ENCODE peak calls at places on chromosomes 7 and 10, in four cellular contexts. J is GM12878, Z is K562, M is HepG2. U is an unnamed sample.

GRCh38 chr10:113681533-113682470 is 2.1 kb downstream of the CASP7 start:
- DNase-seq in M (no peak), J (peak; percentile 77), Z (no peak), U (no peak)

GRCh38 chr10:46285966-46286620 is 704 bp upstream of the ANTXRL start:
- DNase-seq in J (no peak), M (no peak), Z (no peak), U (no peak)

GRCh38 chr10:129546106-129546505 is 79.1 kb downstream of the MGMT start:
- DNase-seq in J (no peak), Z (no peak), M (no peak), U (no peak)

GRCh38 chr7:78542551-78542950 is 744.0 kb downstream of the PHTF2 start:
- DNase-seq in J (no peak), M (no peak), Z (no peak), U (no peak)

GRCh38 chr7:137717811-137718271 is 128.9 kb downstream of the DGKI start:
- DNase-seq in J (peak; percentile 3), M (no peak), Z (no peak), U (peak; percentile 25)

GRCh38 chr7:157739650-157740049 is 402.8 kb downstream of the DNAJB6 start:
- DNase-seq in J (no peak), Z (no peak), M (no peak), U (no peak)

GRCh38 chr10:59177031-59177861 is 803 bp downstream of the PHYHIPL start:
- DNase-seq in J (no peak), M (peak; percentile 80), Z (no peak), U (no peak)

GRCh38 chr10:107865691-107866090 is 701.2 kb upstream of the SORCS1 start:
- DNase-seq in Z (no peak), J (no peak), M (no peak), U (no peak)

GRCh38 chr10:88800152-88801125 is 2.1 kb upstream of the LIPM start:
- DNase-seq in M (no peak), Z (no peak), J (no peak), U (no peak)

GRCh38 chr7:140923358-140924006 is 1.2 kb downstream of the BRAF start:
- DNase-seq in M (no peak), Z (peak; percentile 41), J (no peak), U (no peak)

GRCh38 chr10:121668336-121669009 is 70.2 kb upstream of the FGFR2 start:
- DNase-seq in J (no peak), M (no peak), Z (no peak), U (peak; percentile 69)

GRCh38 chr7:129713544-129713943 is 102.0 kb downstream of the NRF1 start:
- DNase-seq in Z (peak; percentile 38), J (no peak), M (no peak), U (no peak)

GRCh38 chr10:114359041-114359952 is 45.0 kb downstream of the AFAP1L2 start:
- DNase-seq in J (no peak), Z (no peak), M (no peak), U (no peak)

GRCh38 chr7:33757563-33758165 is 147.7 kb upstream of the BMPER start:
- DNase-seq in J (no peak), M (peak; percentile 16), Z (peak; percentile 22), U (no peak)

GRCh38 chr10:34723746-34724145 is 91.3 kb downstream of the PARD3 start:
- DNase-seq in M (peak; percentile 42), J (no peak), Z (no peak), U (peak; percentile 40)

GRCh38 chr10:131131726-131132561 is 179.6 kb downstream of the TCERG1L start:
- DNase-seq in M (no peak), J (no peak), Z (no peak), U (no peak)

GRCh38 chr7:90540406-90540805 is 55.7 kb upstream of the CDK14 start:
- DNase-seq in M (no peak), Z (no peak), J (no peak), U (no peak)

GRCh38 chr7:140456627-140457051 is 22.7 kb downstream of the MKRN1 start:
- DNase-seq in M (peak; percentile 8), J (no peak), Z (no peak), U (no peak)

GRCh38 chr10:17445400-17445998 is 8.9 kb downstream of the ST8SIA6 start:
- DNase-seq in M (no peak), Z (no peak), J (no peak), U (no peak)

GRCh38 chr7:42869131-42870020 is 42.5 kb downstream of the C7orf25 start:
- DNase-seq in M (no peak), J (peak; percentile 78), Z (peak; percentile 24), U (no peak)

GRCh38 chr7:149750122-149750845 is 23.1 kb downstream of the ZNF467 start:
- DNase-seq in M (no peak), J (no peak), Z (no peak), U (no peak)

GRCh38 chr7:1019255-1019785 is 25.0 kb upstream of the GPR146 start:
- DNase-seq in M (no peak), J (no peak), Z (no peak), U (no peak)

GRCh38 chr7:46059308-46060020 is 138.4 kb upstream of the IGFBP3 start:
- DNase-seq in Z (no peak), M (no peak), J (no peak), U (no peak)

GRCh38 chr7:157276731-157277562 is 59.9 kb upstream of the DNAJB6 start:
- DNase-seq in M (no peak), Z (peak; percentile 32), J (no peak), U (peak; percentile 46)

GRCh38 chr10:76774987-76775603 is 862.5 kb downstream of the KCNMA1 start:
- DNase-seq in Z (no peak), J (no peak), M (no peak), U (no peak)

GRCh38 chr7:12389089-12389700 is 14.5 kb downstream of the VWDE start:
- DNase-seq in J (no peak), Z (peak; percentile 37), M (peak; percentile 59), U (no peak)

GRCh38 chr10:12041766-12042408 is 722 bp downstream of the UPF2 start:
- DNase-seq in J (no peak), M (peak; percentile 33), Z (peak; percentile 22), U (no peak)

GRCh38 chr7:114865564-114865963 is 56.3 kb upstream of the MDFIC start:
- DNase-seq in J (peak; percentile 25), M (peak; percentile 8), Z (no peak), U (peak; percentile 55)

GRCh38 chr10:14605231-14605925 is 169.3 kb downstream of the FAM107B start:
- DNase-seq in J (peak; percentile 87), Z (no peak), M (peak; percentile 44), U (no peak)

GRCh38 chr7:74514131-74514591 is 60.5 kb downstream of the GTF2IRD1 start:
- DNase-seq in J (no peak), Z (no peak), M (no peak), U (no peak)

GRCh38 chr7:1616741-1617140 is 46.9 kb upstream of the PSMG3 start:
- DNase-seq in M (no peak), J (no peak), Z (no peak), U (no peak)

GRCh38 chr7:8719102-8719501 is 285.7 kb downstream of the NXPH1 start:
- DNase-seq in Z (no peak), J (no peak), M (no peak), U (no peak)

GRCh38 chr7:80134536-80135305 is at the start of gene GNAI1:
- DNase-seq in Z (no peak), J (no peak), M (peak; percentile 27), U (peak; percentile 21)

GRCh38 chr10:100327701-100328009 is 2.4 kb downstream of the PKD2L1 start:
- DNase-seq in Z (no peak), J (no peak), M (no peak), U (no peak)

GRCh38 chr10:74255800-74256422 is 104.9 kb downstream of the ADK start:
- DNase-seq in M (no peak), J (no peak), Z (no peak), U (no peak)

GRCh38 chr10:45627412-45628048 is 45.0 kb downstream of the ZFAND4 start:
- DNase-seq in M (no peak), J (no peak), Z (no peak), U (no peak)

DNA sequence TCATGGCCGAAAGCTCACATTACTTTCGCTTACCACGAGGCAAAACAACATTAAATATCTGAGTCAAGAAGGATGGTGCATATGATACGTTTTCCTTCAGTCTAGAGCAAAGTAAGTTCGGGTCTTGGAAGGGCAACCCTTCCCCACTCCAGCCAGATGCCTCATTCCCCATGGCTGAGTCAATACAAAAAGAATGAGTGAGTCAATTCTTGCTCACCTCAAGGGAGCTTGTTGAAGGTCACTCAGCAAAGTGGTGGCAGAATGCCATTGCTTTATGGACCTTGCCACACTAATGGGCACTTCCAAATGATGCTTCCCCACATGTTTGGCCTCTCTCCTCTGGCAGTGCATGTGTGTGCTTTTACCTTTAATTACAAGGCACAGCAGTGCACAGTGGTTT is 296.4 kb downstream of the SORCS3 start:
- DNase-seq in J (no peak), Z (no peak), M (peak; percentile 7), U (no peak)
- TF ChIP-seq ATF2 in J (no peak), Z (no peak), M (no peak), U (no peak)

DNA sequence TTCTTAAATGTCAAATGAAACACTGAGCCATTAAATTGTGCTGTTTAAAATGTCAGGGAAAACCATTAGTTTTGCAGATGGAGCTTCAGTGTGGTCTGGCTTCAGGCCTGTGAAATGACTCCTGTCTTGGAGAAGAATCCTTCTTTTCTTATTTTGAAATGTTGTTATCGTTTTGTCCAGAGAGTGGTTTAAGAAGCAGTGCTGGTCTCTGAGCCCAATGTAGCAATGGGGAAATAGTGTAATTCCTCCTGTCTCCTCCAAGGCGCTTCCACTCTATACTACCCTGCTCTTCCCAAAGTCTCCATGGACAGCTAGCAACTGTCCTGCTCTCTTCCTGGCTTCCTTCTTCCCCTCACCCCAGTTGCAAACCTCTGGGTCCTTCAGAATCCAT is 177.6 kb downstream of the REEP3 start:
- DNase-seq in M (no peak), J (no peak), Z (no peak), U (no peak)
- H3K27ac ChIP-seq in M (no peak overlapping the region), J (no peak overlapping the region), Z (no peak overlapping the region), U (no peak overlapping the region)

GRCh38 chr7:29795696-29796095 is 10.6 kb upstream of the WIPF3 start:
- DNase-seq in M (no peak), Z (no peak), J (no peak), U (no peak)

GRCh38 chr7:29797112-29797944 is 9.0 kb upstream of the WIPF3 start:
- DNase-seq in Z (no peak), J (no peak), M (no peak), U (no peak)

GRCh38 chr7:29796181-29796580 is 10.1 kb upstream of the WIPF3 start:
- DNase-seq in M (no peak), J (no peak), Z (no peak), U (no peak)

GRCh38 chr7:29793507-29793906 is 12.8 kb upstream of the WIPF3 start:
- DNase-seq in Z (peak; percentile 74), J (no peak), M (no peak), U (no peak)

GRCh38 chr7:29794959-29795629 is 11.2 kb upstream of the WIPF3 start:
- DNase-seq in M (no peak), Z (no peak), J (no peak), U (no peak)
- TF ChIP-seq HDAC2 in M (no peak), Z (no peak), J (no peak), U (no peak)

DNA sequence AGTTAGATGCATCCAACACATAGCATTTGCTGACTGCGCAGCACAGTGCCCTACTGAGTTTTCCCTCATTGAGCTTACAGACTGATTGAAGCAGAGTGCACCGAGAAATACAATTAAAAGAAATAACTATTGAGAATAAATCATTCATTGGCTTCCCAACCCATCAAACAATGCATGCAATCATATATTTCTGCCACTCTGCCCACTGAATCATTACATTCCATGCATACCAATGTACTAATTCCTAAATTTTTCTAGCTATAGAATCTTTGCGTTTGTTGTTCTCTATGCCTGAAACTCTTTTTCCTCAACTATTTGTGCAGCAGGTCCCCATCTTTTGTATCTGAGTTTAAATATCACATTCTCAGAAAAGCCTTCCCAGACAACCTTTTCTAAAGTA is 783.8 kb downstream of the SORCS1 start:
- DNase-seq in J (no peak), M (no peak), Z (no peak), U (no peak)
- TF ChIP-seq ATF2 in J (no peak), M (no peak), Z (no peak), U (no peak)